ENCODE peak calls at places on chromosomes 11 and 22, in four cellular contexts. One of them, this sample, is unnamed.

GRCh38 chr11:93116641-93117577 is 80.9 kb downstream of the SLC36A4 start:
- DNase-seq in ELF-1: peak
- DNase-seq in activated T-cell treated with anti-CD3 and anti-CD28 coated beads for 1 hour: no peak
- DNase-seq in pulmonary artery endothelial cell: no peak
- DNase-seq in this sample: peak

GRCh38 chr22:28410050-28410816 is 269.4 kb downstream of the TTC28 start:
- DNase-seq in ELF-1: no peak
- DNase-seq in activated T-cell treated with anti-CD3 and anti-CD28 coated beads for 1 hour: no peak
- DNase-seq in pulmonary artery endothelial cell: no peak
- DNase-seq in this sample: peak

GRCh38 chr11:17020831-17021230 is 6.6 kb upstream of the PLEKHA7 start:
- DNase-seq in ELF-1: no peak
- DNase-seq in activated T-cell treated with anti-CD3 and anti-CD28 coated beads for 1 hour: no peak
- DNase-seq in pulmonary artery endothelial cell: no peak
- DNase-seq in this sample: peak

GRCh38 chr11:67060111-67060522 is 3.5 kb downstream of the RHOD start:
- DNase-seq in ELF-1: no peak
- DNase-seq in activated T-cell treated with anti-CD3 and anti-CD28 coated beads for 1 hour: no peak
- DNase-seq in pulmonary artery endothelial cell: no peak
- DNase-seq in this sample: no peak

GRCh38 chr22:39176673-39177455 is 24.4 kb upstream of the CBX7 start:
- DNase-seq in ELF-1: peak
- DNase-seq in activated T-cell treated with anti-CD3 and anti-CD28 coated beads for 1 hour: no peak
- DNase-seq in pulmonary artery endothelial cell: no peak
- DNase-seq in this sample: peak

GRCh38 chr11:45270946-45271345 is 15.2 kb downstream of the SYT13 start:
- DNase-seq in ELF-1: no peak
- DNase-seq in activated T-cell treated with anti-CD3 and anti-CD28 coated beads for 1 hour: no peak
- DNase-seq in pulmonary artery endothelial cell: no peak
- DNase-seq in this sample: no peak

GRCh38 chr11:65182258-65183170 is 786 bp downstream of the CAPN1 start:
- DNase-seq in ELF-1: peak
- DNase-seq in activated T-cell treated with anti-CD3 and anti-CD28 coated beads for 1 hour: no peak
- DNase-seq in pulmonary artery endothelial cell: no peak
- DNase-seq in this sample: peak

GRCh38 chr11:118438314-118438931 is 2.1 kb downstream of the KMT2A start:
- DNase-seq in ELF-1: peak
- DNase-seq in activated T-cell treated with anti-CD3 and anti-CD28 coated beads for 1 hour: peak
- DNase-seq in pulmonary artery endothelial cell: peak
- DNase-seq in this sample: peak

GRCh38 chr11:34068098-34068497 is 16.6 kb downstream of the CAPRIN1 start:
- DNase-seq in ELF-1: no peak
- DNase-seq in activated T-cell treated with anti-CD3 and anti-CD28 coated beads for 1 hour: no peak
- DNase-seq in pulmonary artery endothelial cell: peak
- DNase-seq in this sample: no peak

GRCh38 chr22:37634505-37635002 is 4.9 kb upstream of the SH3BP1 start:
- DNase-seq in ELF-1: no peak
- DNase-seq in activated T-cell treated with anti-CD3 and anti-CD28 coated beads for 1 hour: no peak
- DNase-seq in pulmonary artery endothelial cell: no peak
- DNase-seq in this sample: peak

GRCh38 chr22:45867118-45867905 is 109.7 kb downstream of the WNT7B start:
- DNase-seq in ELF-1: peak
- DNase-seq in activated T-cell treated with anti-CD3 and anti-CD28 coated beads for 1 hour: no peak
- DNase-seq in pulmonary artery endothelial cell: no peak
- DNase-seq in this sample: peak

GRCh38 chr22:33090836-33091235 is 32.7 kb upstream of the SYN3 start:
- DNase-seq in ELF-1: no peak
- DNase-seq in activated T-cell treated with anti-CD3 and anti-CD28 coated beads for 1 hour: no peak
- DNase-seq in pulmonary artery endothelial cell: no peak
- DNase-seq in this sample: no peak

GRCh38 chr11:103987631-103988594 is 48.5 kb upstream of the DDI1 start:
- DNase-seq in ELF-1: no peak
- DNase-seq in activated T-cell treated with anti-CD3 and anti-CD28 coated beads for 1 hour: no peak
- DNase-seq in pulmonary artery endothelial cell: no peak
- DNase-seq in this sample: peak